ENCODE peak calls at places on chromosome 17, in five cellular contexts. R, O, Y, E and L are unnamed samples.

GRCh38 chr17:10077561-10078299 is 120.7 kb downstream of the GAS7 start:
- DNase-seq in E (no peak), R (no peak), O (no peak), Y (no peak), L (no peak)

GRCh38 chr17:19520641-19521040 is 13.0 kb upstream of the SLC47A1 start:
- DNase-seq in E (no peak), R (no peak), O (no peak), Y (no peak), L (no peak)

GRCh38 chr17:82047379-82047778 is 4.2 kb downstream of the RFNG start:
- DNase-seq in R (no peak), E (peak; percentile 11), O (no peak), Y (no peak), L (no peak)

GRCh38 chr17:386145-386876 is 33.7 kb upstream of the RPH3AL start:
- DNase-seq in R (peak; percentile 47), E (peak; percentile 93), O (no peak), Y (no peak), L (peak; percentile 6)

GRCh38 chr17:77779711-77780539 is 178.6 kb upstream of the TNRC6C start:
- DNase-seq in E (no peak), R (no peak), Y (no peak), O (no peak), L (no peak)

GRCh38 chr17:53796642-53797041 is 26.1 kb upstream of the KIF2B start:
- DNase-seq in O (no peak), Y (no peak), R (no peak), E (no peak), L (no peak)

GRCh38 chr17:42189651-42189965 is 4.4 kb upstream of the HCRT start:
- DNase-seq in O (no peak), Y (no peak), R (no peak), E (no peak), L (no peak)

GRCh38 chr17:67779098-67779672 is 46.1 kb upstream of the BPTF start:
- DNase-seq in O (peak; percentile 34), R (peak; percentile 74), Y (no peak), E (peak; percentile 67), L (peak; percentile 48)

DNA sequence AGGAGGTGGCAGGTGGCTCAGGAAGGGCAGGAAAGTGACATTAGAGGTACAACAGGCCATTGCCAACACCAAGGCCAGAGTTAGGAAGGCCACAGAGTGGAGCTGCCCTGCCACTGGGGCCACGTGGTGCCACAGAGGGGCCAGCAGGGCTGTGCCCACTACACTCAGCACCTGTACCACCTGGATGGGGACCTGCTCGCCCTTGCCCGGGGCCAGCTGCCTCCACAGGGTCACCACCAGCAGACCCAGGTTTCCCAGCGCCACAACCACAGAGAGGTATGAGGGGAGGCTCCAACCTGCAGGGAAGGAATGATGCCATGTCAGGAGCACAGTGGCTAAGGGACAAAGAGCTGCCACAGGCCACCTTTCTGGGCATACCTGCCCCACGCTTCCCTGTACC is 1.2 kb downstream of the SLC52A1 start:
- DNase-seq in Y (no peak), R (no peak), E (no peak), O (no peak), L (no peak)
- TF ChIP-seq JUND in Y (no peak), R (no peak), E (no peak), O (no peak), L (no peak)

DNA sequence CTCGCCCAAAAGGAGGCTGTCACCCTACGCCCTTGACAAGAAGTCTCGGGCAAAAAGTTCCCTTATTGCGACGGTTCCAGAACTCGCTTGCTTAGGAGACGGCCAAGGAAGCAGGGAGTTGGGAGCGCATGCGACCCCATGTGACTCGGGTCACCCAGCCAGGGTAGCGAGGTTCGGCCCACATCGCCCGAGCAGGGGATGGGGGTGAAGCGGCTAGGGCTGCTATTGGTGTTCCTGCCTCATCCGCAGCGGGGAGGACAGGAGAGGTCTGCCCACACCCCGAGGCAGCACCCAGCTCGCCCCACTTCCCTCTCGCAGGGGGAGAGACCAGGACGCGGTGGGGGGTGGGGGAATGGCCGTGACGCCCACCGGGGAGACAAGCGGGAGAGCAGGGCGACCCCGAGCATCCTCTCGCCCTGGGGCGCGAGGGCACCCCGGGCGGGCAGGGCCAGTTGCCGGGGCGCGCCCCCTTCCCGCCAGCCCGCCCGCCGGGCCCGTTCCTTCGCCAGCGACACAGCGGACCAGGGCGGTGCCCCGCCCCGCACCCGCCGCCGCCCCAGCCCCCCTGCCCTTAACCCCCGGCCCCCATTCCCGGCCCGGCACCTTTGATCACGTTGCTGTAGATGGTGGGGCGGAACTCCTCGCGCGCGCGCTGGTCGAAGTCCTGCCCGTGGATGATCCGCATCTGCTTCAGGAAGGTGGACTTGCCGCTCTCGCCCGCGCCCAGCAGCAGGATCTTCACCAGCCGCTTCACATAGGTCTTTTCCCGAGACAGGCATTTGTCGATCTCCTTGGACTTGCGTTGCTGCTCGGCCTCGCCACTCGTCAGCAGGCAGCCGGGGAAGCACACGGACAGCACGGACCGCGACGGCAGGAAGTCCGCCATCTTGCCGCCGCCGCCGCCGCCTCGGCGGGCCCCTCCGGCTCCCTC is 567 bp downstream of the GNA13 start:
- DNase-seq in Y (no peak), O (no peak), R (peak; percentile 38), E (peak; percentile 67), L (peak; percentile 16)
- TF ChIP-seq SRF in Y (no peak), O (no peak), R (no peak), E (no peak), L (no peak)

DNA sequence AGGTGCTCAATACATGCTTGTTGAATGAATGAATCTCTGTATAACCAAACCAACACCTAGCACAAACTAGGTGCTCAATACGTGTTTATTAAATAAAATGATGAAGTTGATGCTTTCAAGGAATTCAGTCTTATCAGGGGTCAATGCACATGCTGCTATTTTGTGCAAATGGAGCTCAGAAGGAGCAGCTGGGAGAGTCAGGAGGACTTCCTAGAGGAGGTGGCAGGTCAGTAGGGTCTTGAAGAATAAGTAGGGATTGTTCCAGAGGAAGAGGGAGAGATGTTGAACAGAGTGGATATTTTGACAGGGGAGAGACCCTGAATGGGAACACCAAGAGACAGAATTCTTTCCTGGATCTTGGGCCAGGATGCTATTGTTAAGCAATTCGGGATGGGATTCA is 92.7 kb upstream of the LHX1 start:
- DNase-seq in E (no peak), R (no peak), Y (no peak), O (no peak), L (no peak)
- H3K27me3 ChIP-seq in E (peaks cover 2% of the 10 kb centered on the region), R (peaks cover 2% of the 10 kb centered on the region), Y (no peaks in the 10 kb centered on the region), O (peaks cover 4% of the 10 kb centered on the region), L (no peaks in the 10 kb centered on the region)

GRCh38 chr17:80381416-80381923 is 33.5 kb upstream of the ENDOV start:
- DNase-seq in O (no peak), Y (no peak), E (no peak), R (no peak), L (no peak)
- TF ChIP-seq JUND in O (no peak), Y (no peak), E (no peak), R (no peak), L (no peak)

DNA sequence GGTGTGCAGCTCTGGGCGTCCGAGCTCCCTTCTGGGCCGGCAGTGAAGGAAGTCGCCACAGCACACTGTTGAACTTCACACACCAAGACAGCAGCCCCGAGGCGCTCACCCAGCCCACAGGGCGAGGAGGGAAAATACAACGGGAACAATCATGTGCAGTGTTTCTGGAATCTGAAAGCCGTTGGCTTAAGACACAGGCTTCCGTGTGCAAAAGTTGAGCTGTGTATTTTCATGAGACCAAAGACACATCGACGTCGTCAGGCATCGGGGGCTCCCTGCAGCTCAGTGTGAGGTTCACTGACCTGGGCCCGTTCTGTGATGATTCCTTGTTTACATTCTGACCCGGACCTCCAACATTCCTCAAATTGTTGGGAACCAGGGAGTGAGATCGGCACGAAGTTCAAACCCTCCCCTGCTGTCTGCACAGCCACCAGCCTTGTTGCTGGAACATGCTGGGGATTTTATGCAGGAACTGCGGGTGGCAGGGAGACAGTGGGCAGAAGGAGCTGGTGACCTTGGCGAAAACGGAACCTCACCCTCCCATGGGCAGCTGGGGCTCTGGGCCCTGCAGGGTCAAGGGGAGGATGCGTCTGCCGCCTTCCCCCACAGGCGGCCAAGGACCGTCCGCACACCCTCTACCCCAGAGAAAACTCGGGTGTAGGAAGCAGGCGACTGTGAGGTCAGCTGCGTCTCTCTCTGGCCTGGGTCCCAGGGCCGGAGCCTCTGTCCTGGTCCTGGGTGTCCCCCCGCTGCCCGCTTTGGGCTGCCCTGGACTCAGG is 72.2 kb downstream of the METRNL start:
- DNase-seq in R (peak; percentile 94), Y (no peak), O (no peak), E (no peak), L (no peak)
- TF ChIP-seq SRF in R (no peak), Y (no peak), O (no peak), E (no peak), L (no peak)

DNA sequence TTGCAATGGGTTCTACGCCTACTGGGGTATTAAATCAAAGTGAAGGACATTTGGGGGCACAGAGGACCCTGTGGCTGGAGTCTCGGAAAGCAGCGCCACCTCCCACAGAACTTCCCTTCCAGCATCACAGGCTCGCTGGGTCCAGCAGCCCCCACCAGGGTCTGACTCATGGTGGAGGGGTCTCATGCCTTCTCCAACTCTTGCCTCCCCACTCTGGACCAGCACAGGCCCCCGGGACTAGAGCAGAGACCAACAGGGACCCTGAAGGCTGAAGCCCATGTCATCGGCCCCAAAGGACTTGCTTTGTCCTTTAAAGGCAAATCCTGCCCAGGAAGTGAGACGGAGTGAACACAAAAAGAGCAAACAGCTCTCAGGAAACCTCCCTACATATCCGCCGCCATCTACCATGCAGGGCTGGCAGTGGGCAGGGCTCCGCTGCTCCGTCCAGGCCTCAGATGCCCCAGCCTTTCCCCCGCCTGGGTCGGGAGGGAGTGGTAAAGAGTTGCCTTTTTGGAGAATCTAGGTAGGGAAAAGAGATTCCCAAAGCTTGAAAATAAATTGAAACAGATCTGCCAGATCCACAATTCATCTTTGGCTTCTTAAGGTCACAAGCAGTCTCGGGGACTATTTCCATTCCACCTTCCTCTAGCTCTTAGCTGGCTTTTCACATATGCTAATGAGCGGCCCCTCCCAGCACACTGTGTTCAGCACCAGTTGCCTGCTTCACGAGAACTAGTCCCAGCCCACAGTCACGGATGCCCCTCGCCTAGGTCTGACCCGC is 2.1 kb upstream of the GPRC5C start:
- DNase-seq in Y (no peak), R (peak; percentile 80), E (no peak), O (no peak), L (no peak)
- H3K27me3 ChIP-seq in Y (peaks cover 3% of the 10 kb centered on the region), R (no peaks in the 10 kb centered on the region), E (peaks cover 2% of the 10 kb centered on the region), O (peaks cover 22% of the 10 kb centered on the region), L (no peaks in the 10 kb centered on the region)

GRCh38 chr17:74842599-74843351 is 16.9 kb downstream of the GRIN2C start:
- DNase-seq in R (peak; percentile 52), O (no peak), E (peak; percentile 73), Y (no peak), L (peak; percentile 56)
- TF ChIP-seq JUND in R (no peak), O (no peak), E (no peak), Y (no peak), L (no peak)